ENCODE peak calls at places on chromosome 3, in seven cellular contexts. Z is GOT3; T is A549; Y is activated effector memory CD4-positive, alpha-beta T cell treated with Interleukin-2 at 50 U/mL for 16 hours; L is endothelial cell; C is AG08395; G is T-helper 17 cell. X is an unnamed sample.
A peak's percentile ranks its signal among the peaks of the same experiment; 100 is the strongest.

GRCh38 chr3:192275741-192276355 is 451.5 kb downstream of the FGF12 start:
- DNase-seq in Z (no peak), T (no peak), Y (no peak), L (no peak), C (no peak), G (no peak), X (no peak)

GRCh38 chr3:143165211-143165610 is 45.6 kb downstream of the CHST2 start:
- DNase-seq in Z (no peak), T (no peak), Y (no peak), L (no peak), C (no peak), G (no peak), X (no peak)

GRCh38 chr3:149375164-149375823 is 2.2 kb downstream of the TM4SF1 start:
- DNase-seq in Z (no peak), T (peak; percentile 71), Y (no peak), L (no peak), C (no peak), G (no peak), X (no peak)

GRCh38 chr3:153429821-153430220 is 267.8 kb downstream of the RAP2B start:
- DNase-seq in Z (no peak), T (no peak), Y (no peak), L (no peak), C (peak; percentile 6), G (no peak), X (no peak)

GRCh38 chr3:54827056-54827687 is 100.7 kb downstream of the LRTM1 start:
- DNase-seq in Z (no peak), T (no peak), Y (no peak), L (no peak), C (no peak), G (no peak), X (no peak)

GRCh38 chr3:179074656-179075055 is 3.0 kb upstream of the ZMAT3 start:
- DNase-seq in Z (no peak), T (no peak), Y (no peak), L (no peak), C (no peak), G (no peak), X (no peak)

GRCh38 chr3:115800489-115801080 is 177.3 kb downstream of the GAP43 start:
- DNase-seq in Z (no peak), T (peak; percentile 76), Y (no peak), L (no peak), C (peak; percentile 47), G (no peak), X (no peak)

GRCh38 chr3:173000553-173000952 is 140.5 kb downstream of the SPATA16 start:
- DNase-seq in Z (no peak), T (no peak), Y (no peak), L (no peak), C (no peak), G (no peak), X (no peak)

GRCh38 chr3:59750391-59750790 is 700.6 kb upstream of the CFAP20DC start:
- DNase-seq in Z (no peak), T (no peak), Y (no peak), L (no peak), C (no peak), G (no peak), X (no peak)

GRCh38 chr3:34037263-34037662 is 238.8 kb downstream of the PDCD6IP start:
- DNase-seq in Z (no peak), T (no peak), Y (no peak), L (no peak), C (no peak), G (no peak), X (no peak)

GRCh38 chr3:40309925-40310635 is 573 bp downstream of the EIF1B start:
- DNase-seq in Z (no peak), T (peak; percentile 5), Y (peak; percentile 25), L (peak; percentile 47), C (peak; percentile 35), G (peak; percentile 7), X (no peak)

GRCh38 chr3:119891944-119892721 is 110.2 kb downstream of the NR1I2 start:
- DNase-seq in Z (no peak), T (peak; percentile 74), Y (no peak), L (peak; percentile 43), C (peak; percentile 63), G (peak; percentile 16), X (peak; percentile 78)

GRCh38 chr3:105495021-105495420 is 128.3 kb downstream of the ALCAM start:
- DNase-seq in Z (no peak), T (no peak), Y (no peak), L (no peak), C (peak; percentile 61), G (no peak), X (no peak)

X was measured in NCI-H2081.